ENCODE peak calls at places on chromosomes 3 and 15, in six cellular contexts. O, P, I, G, D and B are unnamed samples.

GRCh38 chr3:180391001-180391400 is 211.0 kb upstream of the TTC14 start:
- DNase-seq in O (no peak), G (no peak), P (no peak), D (no peak), I (no peak), B (no peak)

GRCh38 chr15:68224546-68225250 is 4.8 kb downstream of the CLN6 start:
- DNase-seq in O (no peak), G (no peak), P (no peak), D (no peak), I (no peak), B (no peak)

GRCh38 chr15:41465822-41466421 is 27.8 kb upstream of the ITPKA start:
- DNase-seq in O (peak), P (peak), I (no peak), G (peak), D (no peak), B (peak)

GRCh38 chr3:80017369-80017768 is 249.6 kb upstream of the ROBO1 start:
- DNase-seq in D (no peak), O (no peak), I (no peak), G (no peak), P (no peak), B (no peak)

GRCh38 chr3:34683851-34684250 is 885.4 kb downstream of the PDCD6IP start:
- DNase-seq in P (peak), G (peak), O (peak), I (peak), D (peak), B (peak)

GRCh38 chr15:35751421-35752133 is 205.6 kb upstream of the DPH6 start:
- DNase-seq in G (peak), P (no peak), D (peak), I (peak), O (peak), B (peak)

GRCh38 chr15:92091155-92091734 is 237.7 kb downstream of the SLCO3A1 start:
- DNase-seq in P (no peak), O (peak), I (peak), G (no peak), D (peak), B (peak)

GRCh38 chr3:152183473-152183872 is 85.3 kb upstream of the MBNL1 start:
- DNase-seq in P (no peak), D (no peak), I (peak), G (peak), O (peak), B (peak)

GRCh38 chr3:196108075-196108743 is 26.3 kb upstream of the TFRC start:
- DNase-seq in D (no peak), G (no peak), P (no peak), O (no peak), I (peak), B (no peak)